ENCODE peak calls at places on chromosomes 12 and 14, in nine cellular contexts. X, A, S, L, B, C, K, U and O are unnamed samples.
A peak's percentile ranks its signal among the peaks of the same experiment; 100 is the strongest.

GRCh38 chr14:59507063-59507751 is 22.9 kb downstream of the JKAMP start:
- DNase-seq in X (peak; percentile 64), S (peak; percentile 64), L (peak; percentile 90), U (peak; percentile 32), K (no peak), B (no peak), A (peak; percentile 56), C (peak; percentile 40), O (no peak)

GRCh38 chr14:94458558-94459200 is 6.1 kb upstream of the SERPINA11 start:
- DNase-seq in C (no peak), U (no peak), X (no peak), S (no peak), B (no peak), K (no peak), A (peak; percentile 67), L (no peak), O (no peak)

GRCh38 chr12:75438052-75438754 is 42.4 kb upstream of the GLIPR1 start:
- DNase-seq in L (no peak), K (no peak), X (no peak), B (no peak), S (no peak), C (no peak), U (no peak), A (no peak), O (no peak)

GRCh38 chr14:97336816-97337215 is 539.6 kb downstream of the VRK1 start:
- DNase-seq in U (no peak), K (no peak), C (no peak), S (no peak), B (no peak), X (no peak), L (no peak), A (no peak), O (no peak)

GRCh38 chr12:86724716-86725115 is 468.5 kb upstream of the MGAT4C start:
- DNase-seq in S (peak; percentile 53), U (no peak), B (no peak), K (peak; percentile 44), X (no peak), L (no peak), A (peak; percentile 77), C (peak; percentile 78), O (no peak)

GRCh38 chr12:8953773-8954402 is 4.4 kb upstream of the M6PR start:
- DNase-seq in A (no peak), U (no peak), C (no peak), L (no peak), K (no peak), X (no peak), B (no peak), S (no peak), O (no peak)

GRCh38 chr12:121737421-121737820 is 24.9 kb downstream of the TMEM120B start:
- DNase-seq in U (no peak), S (no peak), L (no peak), C (no peak), A (no peak), K (no peak), B (no peak), X (no peak), O (no peak)

GRCh38 chr14:77140343-77140936 is 1.2 kb downstream of the ZDHHC22 start:
- DNase-seq in U (no peak), C (no peak), K (no peak), S (no peak), A (no peak), L (no peak), X (no peak), B (peak; percentile 61), O (no peak)

GRCh38 chr14:89779707-89780106 is 174.8 kb downstream of the EFCAB11 start:
- DNase-seq in B (no peak), X (no peak), K (no peak), U (no peak), S (no peak), A (no peak), L (peak; percentile 70), C (no peak), O (no peak)

GRCh38 chr14:81727243-81727642 is 193.6 kb upstream of the SEL1L start:
- DNase-seq in U (no peak), A (no peak), S (no peak), L (no peak), K (no peak), C (no peak), X (peak; percentile 29), B (no peak), O (peak; percentile 73)

GRCh38 chr14:104096751-104097700 is 11.5 kb downstream of the ASPG start:
- DNase-seq in X (no peak), K (no peak), B (peak; percentile 72), U (no peak), C (no peak), L (peak; percentile 41), S (no peak), A (no peak), O (no peak)

GRCh38 chr12:40228727-40229126 is 3.9 kb downstream of the LRRK2 start:
- DNase-seq in A (no peak), S (no peak), X (no peak), B (no peak), L (no peak), K (no peak), C (no peak), U (no peak), O (no peak)

GRCh38 chr14:49993565-49993964 is 100.7 kb downstream of the ARF6 start:
- DNase-seq in C (no peak), X (no peak), U (no peak), B (no peak), L (no peak), K (no peak), S (no peak), A (no peak), O (no peak)

GRCh38 chr12:96132819-96133218 is 61.4 kb upstream of the ELK3 start:
- DNase-seq in C (no peak), L (no peak), X (no peak), S (no peak), A (no peak), K (no peak), U (peak; percentile 21), B (no peak), O (no peak)

DNA sequence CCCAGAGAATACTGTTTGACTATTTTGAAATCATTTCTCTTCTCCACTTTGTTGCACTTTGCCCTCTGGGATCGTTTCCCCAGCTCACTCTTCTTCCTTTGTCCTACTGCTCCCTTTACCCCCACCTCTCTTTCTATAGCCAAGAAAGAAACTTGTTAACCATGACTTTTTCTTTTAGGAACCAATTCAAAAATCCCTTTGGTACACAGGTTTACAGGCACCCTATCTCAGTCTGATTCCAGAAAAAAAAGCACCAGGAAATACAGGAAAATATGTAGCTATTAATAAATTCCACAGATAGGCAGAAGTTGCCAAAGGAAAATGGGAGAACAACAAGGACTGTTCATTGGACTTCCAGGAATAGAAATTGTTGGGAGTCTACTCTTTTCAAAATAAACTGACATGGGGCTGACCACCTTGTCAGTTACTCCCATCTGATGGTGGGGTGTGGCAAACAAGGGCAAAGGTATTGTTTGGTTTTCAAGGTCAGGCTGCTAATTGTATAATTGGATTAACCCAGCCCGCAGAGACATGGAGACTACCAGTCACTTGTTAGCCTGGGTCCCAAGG is 82.4 kb downstream of the CRADD start:
- DNase-seq in C (no peak), A (no peak), S (no peak), B (no peak), L (no peak), X (no peak), U (no peak), K (no peak), O (no peak)
- H3K4me3 ChIP-seq in C (no peak overlapping the region), A (no peak overlapping the region), S (no peak overlapping the region), B (no peak overlapping the region), L (no peak overlapping the region), X (no peak overlapping the region), U (no peak overlapping the region), K (no peak overlapping the region), O (no peak overlapping the region)

GRCh38 chr14:52835122-52835903 is 43.9 kb upstream of the GNPNAT1 start:
- DNase-seq in U (no peak), A (peak; percentile 63), X (no peak), S (peak; percentile 85), C (peak; percentile 45), B (no peak), L (peak; percentile 47), K (no peak), O (no peak)
- TF ChIP-seq CTCF in U (no peak), A (no peak), X (no peak), S (no peak), C (peak; percentile 3), B (no peak), L (no peak), K (no peak), O (no peak)

GRCh38 chr12:95017482-95017881 is 14.0 kb upstream of the NDUFA12 start:
- DNase-seq in X (no peak), U (no peak), C (peak; percentile 0), L (no peak), A (no peak), K (no peak), S (no peak), B (no peak), O (no peak)
- H3K4me3 ChIP-seq in X (no peak overlapping the region), U (no peak overlapping the region), C (no peak overlapping the region), L (no peak overlapping the region), A (no peak overlapping the region), K (no peak overlapping the region), S (no peak overlapping the region), B (no peak overlapping the region), O (no peak overlapping the region)

GRCh38 chr14:61568572-61569011 is 126.7 kb upstream of the HIF1A start:
- DNase-seq in X (no peak), A (no peak), L (peak; percentile 72), B (peak; percentile 89), U (no peak), K (no peak), C (no peak), S (no peak), O (no peak)
- TF ChIP-seq CTCF in X (peak; percentile 7), A (no peak), L (peak; percentile 23), B (no peak), U (peak; percentile 24), K (no peak), C (no peak), S (peak; percentile 24), O (no peak)

DNA sequence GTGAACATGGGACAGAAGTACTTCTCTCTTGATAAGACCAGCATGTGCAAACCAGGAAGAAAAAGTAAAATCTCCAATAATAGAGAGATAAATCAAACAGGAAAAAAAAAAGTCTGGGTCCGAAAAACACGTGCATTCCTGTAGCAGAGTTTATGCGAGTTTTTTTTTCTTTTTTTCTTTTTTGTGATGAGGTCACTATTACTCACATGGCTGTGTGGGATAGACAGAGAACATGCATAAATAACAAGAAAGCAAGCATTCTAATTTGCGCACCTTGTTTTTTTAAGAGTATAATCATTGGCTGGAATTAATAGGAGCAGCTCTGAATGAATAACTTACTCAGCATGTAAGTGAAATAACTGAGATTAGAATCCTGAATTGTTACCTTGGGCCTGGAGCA is 91.9 kb upstream of the CPM start:
- DNase-seq in K (no peak), B (no peak), U (no peak), A (peak; percentile 18), C (no peak), L (no peak), S (no peak), X (no peak), O (no peak)
- H3K4me3 ChIP-seq in K (no peak overlapping the region), B (no peak overlapping the region), U (no peak overlapping the region), A (no peak overlapping the region), C (no peak overlapping the region), L (no peak overlapping the region), S (no peak overlapping the region), X (no peak overlapping the region), O (no peak overlapping the region)

DNA sequence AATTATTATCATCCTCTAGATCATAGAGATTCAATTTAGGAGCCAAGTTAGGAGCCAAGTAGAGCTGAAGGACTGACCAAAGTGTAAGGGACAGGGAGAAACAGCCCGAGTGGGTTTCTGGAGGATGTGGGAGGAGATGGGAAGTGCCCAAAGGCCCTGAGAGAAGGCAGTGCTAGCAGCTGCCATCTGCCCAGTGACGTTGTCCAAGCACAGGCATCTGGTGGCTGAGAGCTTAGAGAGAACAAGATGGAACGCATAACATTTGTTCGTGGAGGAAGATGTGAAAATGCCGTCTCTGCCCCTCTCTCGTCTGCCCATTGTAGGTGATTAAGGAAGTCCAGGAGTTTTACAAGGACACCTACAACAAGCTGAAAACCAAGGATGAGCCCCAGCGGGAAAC is 34.7 kb downstream of the CD9 start:
- DNase-seq in S (no peak), B (no peak), X (no peak), K (no peak), C (no peak), A (no peak), L (no peak), U (no peak), O (no peak)
- TF ChIP-seq CTCF in S (no peak), B (no peak), X (no peak), K (no peak), C (no peak), A (no peak), L (no peak), U (no peak), O (no peak)